ENCODE peak calls at places on chromosomes 7 and 10, in ten cellular contexts. F, X, L, O, K, Z, D, E, S and W are unnamed samples.
A peak's percentile ranks its signal among the peaks of the same experiment; 100 is the strongest.

GRCh38 chr10:48762104-48763042 is 77.7 kb downstream of the WDFY4 start:
- DNase-seq in F (no peak), X (no peak), L (no peak), O (no peak), K (no peak), Z (no peak), D (no peak), E (no peak), S (no peak), W (no peak)

GRCh38 chr10:25639646-25640045 is 294.4 kb upstream of the MYO3A start:
- DNase-seq in F (no peak), X (no peak), L (no peak), O (no peak), K (no peak), Z (peak; percentile 30), D (no peak), E (no peak), S (no peak), W (no peak)

GRCh38 chr10:12846718-12847117 is 154.8 kb downstream of the CCDC3 start:
- DNase-seq in F (no peak), X (no peak), L (no peak), O (no peak), K (peak; percentile 54), Z (peak; percentile 82), D (no peak), E (no peak), S (no peak), W (no peak)

GRCh38 chr10:119449760-119450461 is 92.6 kb downstream of the RGS10 start:
- DNase-seq in F (peak; percentile 39), X (no peak), L (no peak), O (no peak), K (peak; percentile 75), Z (peak; percentile 86), D (peak; percentile 46), E (no peak), S (no peak), W (peak; percentile 9)

GRCh38 chr10:60937784-60938654 is 6.0 kb downstream of the RHOBTB1 start:
- DNase-seq in F (no peak), X (no peak), L (no peak), O (no peak), K (no peak), Z (peak; percentile 48), D (peak; percentile 71), E (no peak), S (no peak), W (no peak)

GRCh38 chr10:8052344-8052969 is 2.0 kb upstream of the GATA3 start:
- DNase-seq in F (no peak), X (no peak), L (no peak), O (no peak), K (no peak), Z (peak; percentile 8), D (no peak), E (no peak), S (no peak), W (no peak)

GRCh38 chr10:86170255-86171153 is 196.1 kb downstream of the GRID1 start:
- DNase-seq in F (peak; percentile 7), X (no peak), L (no peak), O (no peak), K (no peak), Z (no peak), D (no peak), E (no peak), S (no peak), W (no peak)

GRCh38 chr10:98569878-98570277 is 123.1 kb upstream of the HPS1 start:
- DNase-seq in F (no peak), X (no peak), L (no peak), O (no peak), K (no peak), Z (no peak), D (no peak), E (no peak), S (no peak), W (no peak)

GRCh38 chr7:133053321-133053891 is 28.5 kb downstream of the CHCHD3 start:
- DNase-seq in F (peak; percentile 19), X (no peak), L (no peak), O (no peak), K (peak; percentile 63), Z (peak; percentile 93), D (peak; percentile 89), E (peak; percentile 2), S (peak; percentile 83), W (peak; percentile 94)

GRCh38 chr7:151919595-151919994 is 36.7 kb upstream of the GALNTL5 start:
- DNase-seq in F (no peak), X (no peak), L (no peak), O (no peak), K (no peak), Z (no peak), D (no peak), E (no peak), S (no peak), W (no peak)

GRCh38 chr10:27724287-27724686 is 21.3 kb downstream of the MKX start:
- DNase-seq in F (no peak), X (no peak), L (no peak), O (no peak), K (no peak), Z (no peak), D (no peak), E (no peak), S (no peak), W (no peak)

GRCh38 chr10:35203744-35204143 is 77.1 kb downstream of the CREM start:
- DNase-seq in F (no peak), X (no peak), L (no peak), O (no peak), K (no peak), Z (no peak), D (no peak), E (peak; percentile 90), S (no peak), W (no peak)

GRCh38 chr7:47335557-47336177 is 246.2 kb downstream of the TNS3 start:
- DNase-seq in F (no peak), X (no peak), L (no peak), O (no peak), K (no peak), Z (no peak), D (no peak), E (no peak), S (no peak), W (no peak)

GRCh38 chr7:140478361-140479061 is 794 bp downstream of the MKRN1 start:
- DNase-seq in F (peak; percentile 57), X (no peak), L (no peak), O (peak; percentile 70), K (no peak), Z (peak; percentile 53), D (peak; percentile 75), E (peak; percentile 50), S (peak; percentile 11), W (no peak)

GRCh38 chr10:69279110-69279509 is 814 bp downstream of the HK1 start:
- DNase-seq in F (no peak), X (no peak), L (no peak), O (no peak), K (no peak), Z (no peak), D (no peak), E (no peak), S (no peak), W (no peak)

GRCh38 chr10:63628526-63629362 is 107.5 kb downstream of the REEP3 start:
- DNase-seq in F (peak; percentile 89), X (peak; percentile 49), L (no peak), O (peak; percentile 41), K (peak; percentile 77), Z (peak; percentile 79), D (peak; percentile 66), E (peak; percentile 90), S (no peak), W (no peak)

GRCh38 chr7:7257899-7258692 is 75.8 kb downstream of the C1GALT1 start:
- DNase-seq in F (peak; percentile 88), X (no peak), L (no peak), O (no peak), K (no peak), Z (no peak), D (peak; percentile 42), E (no peak), S (no peak), W (no peak)

GRCh38 chr7:29099896-29100847 is 46.2 kb downstream of the CPVL start:
- DNase-seq in F (no peak), X (no peak), L (no peak), O (no peak), K (no peak), Z (no peak), D (no peak), E (peak; percentile 56), S (no peak), W (no peak)

GRCh38 chr7:75698358-75698757 is 40.4 kb downstream of the HIP1 start:
- DNase-seq in F (no peak), X (no peak), L (no peak), O (no peak), K (no peak), Z (no peak), D (no peak), E (no peak), S (no peak), W (no peak)

GRCh38 chr10:114281461-114281860 is 42.4 kb downstream of the VWA2 start:
- DNase-seq in F (no peak), X (no peak), L (no peak), O (no peak), K (no peak), Z (no peak), D (no peak), E (no peak), S (no peak), W (no peak)